ENCODE peak calls at places on chromosome 20, in four cellular contexts. One of them, this sample, is unnamed.

GRCh38 chr20:44701889-44702288 is 13.3 kb upstream of the CCN5 start:
- DNase-seq in HepG2: no peak
- DNase-seq in K562: no peak
- DNase-seq in H1: no peak
- DNase-seq in this sample: no peak

GRCh38 chr20:2746636-2747265 is 53.7 kb downstream of the CPXM1 start:
- DNase-seq in HepG2: no peak
- DNase-seq in K562: no peak
- DNase-seq in H1: no peak
- DNase-seq in this sample: no peak

GRCh38 chr20:35238170-35238569 is 11.7 kb downstream of the MMP24 start:
- DNase-seq in HepG2: no peak
- DNase-seq in K562: peak
- DNase-seq in H1: no peak
- DNase-seq in this sample: no peak

GRCh38 chr20:54928564-54928963 is 453.2 kb downstream of the DOK5 start:
- DNase-seq in HepG2: no peak
- DNase-seq in K562: no peak
- DNase-seq in H1: no peak
- DNase-seq in this sample: no peak

GRCh38 chr20:46955601-46956556 is 61.2 kb downstream of the EYA2 start:
- DNase-seq in HepG2: no peak
- DNase-seq in K562: no peak
- DNase-seq in H1: no peak
- DNase-seq in this sample: no peak

GRCh38 chr20:57877995-57878394 is 168.2 kb upstream of the PMEPA1 start:
- DNase-seq in HepG2: no peak
- DNase-seq in K562: no peak
- DNase-seq in H1: no peak
- DNase-seq in this sample: no peak

GRCh38 chr20:10379761-10380160 is 54.3 kb downstream of the MKKS start:
- DNase-seq in HepG2: no peak
- DNase-seq in K562: no peak
- DNase-seq in H1: no peak
- DNase-seq in this sample: no peak

GRCh38 chr20:63733117-63733516 is 3.3 kb upstream of the LIME1 start:
- DNase-seq in HepG2: no peak
- DNase-seq in K562: no peak
- DNase-seq in H1: no peak
- DNase-seq in this sample: no peak

GRCh38 chr20:8361008-8361652 is 229.1 kb downstream of the PLCB1 start:
- DNase-seq in HepG2: no peak
- DNase-seq in K562: no peak
- DNase-seq in H1: no peak
- DNase-seq in this sample: peak

GRCh38 chr20:46814366-46815232 is 80.0 kb upstream of the EYA2 start:
- DNase-seq in HepG2: peak
- DNase-seq in K562: no peak
- DNase-seq in H1: no peak
- DNase-seq in this sample: peak

GRCh38 chr20:57930328-57930727 is 220.5 kb upstream of the PMEPA1 start:
- DNase-seq in HepG2: no peak
- DNase-seq in K562: no peak
- DNase-seq in H1: no peak
- DNase-seq in this sample: no peak

GRCh38 chr20:39936401-39936800 is 752.6 kb downstream of the MAFB start:
- DNase-seq in HepG2: no peak
- DNase-seq in K562: no peak
- DNase-seq in H1: no peak
- DNase-seq in this sample: no peak

GRCh38 chr20:56422824-56423189 is 10.7 kb downstream of the CASS4 start:
- DNase-seq in HepG2: no peak
- DNase-seq in K562: peak
- DNase-seq in H1: no peak
- DNase-seq in this sample: no peak

GRCh38 chr20:21902391-21902790 is 196.9 kb downstream of the PAX1 start:
- DNase-seq in HepG2: no peak
- DNase-seq in K562: no peak
- DNase-seq in H1: no peak
- DNase-seq in this sample: no peak

GRCh38 chr20:59004493-59004762 is 2.6 kb downstream of the CTSZ start:
- DNase-seq in HepG2: no peak
- DNase-seq in K562: no peak
- DNase-seq in H1: no peak
- DNase-seq in this sample: no peak

GRCh38 chr20:37670426-37670825 is 23.4 kb upstream of the CTNNBL1 start:
- DNase-seq in HepG2: no peak
- DNase-seq in K562: no peak
- DNase-seq in H1: no peak
- DNase-seq in this sample: no peak

GRCh38 chr20:11045412-11046175 is 371.8 kb upstream of the JAG1 start:
- DNase-seq in HepG2: peak
- DNase-seq in K562: no peak
- DNase-seq in H1: no peak
- DNase-seq in this sample: no peak

GRCh38 chr20:60115452-60115851 is 157.2 kb downstream of the CDH26 start:
- DNase-seq in HepG2: no peak
- DNase-seq in K562: no peak
- DNase-seq in H1: no peak
- DNase-seq in this sample: no peak

GRCh38 chr20:45938727-45939438 is 4.4 kb downstream of the PCIF1 start:
- DNase-seq in HepG2: no peak
- DNase-seq in K562: no peak
- DNase-seq in H1: peak
- DNase-seq in this sample: no peak

GRCh38 chr20:34984756-34985261 is 29.1 kb downstream of the MYH7B start:
- DNase-seq in HepG2: no peak
- DNase-seq in K562: no peak
- DNase-seq in H1: no peak
- DNase-seq in this sample: no peak

GRCh38 chr20:35199696-35200095 is 26.8 kb upstream of the MMP24 start:
- DNase-seq in HepG2: no peak
- DNase-seq in K562: no peak
- DNase-seq in H1: no peak
- DNase-seq in this sample: no peak

GRCh38 chr20:15802020-15802419 is 771.2 kb downstream of the KIF16B start:
- DNase-seq in HepG2: no peak
- DNase-seq in K562: no peak
- DNase-seq in H1: no peak
- DNase-seq in this sample: no peak

GRCh38 chr20:38579219-38579618 is 1.8 kb upstream of the ADIG start:
- DNase-seq in HepG2: no peak
- DNase-seq in K562: no peak
- DNase-seq in H1: no peak
- DNase-seq in this sample: no peak

GRCh38 chr20:30815577-30816181 is 441.8 kb upstream of the DEFB115 start:
- DNase-seq in HepG2: no peak
- DNase-seq in K562: no peak
- DNase-seq in H1: no peak
- DNase-seq in this sample: no peak

GRCh38 chr20:38601216-38602184 is at the start of gene ARHGAP40:
- DNase-seq in HepG2: peak
- DNase-seq in K562: peak
- DNase-seq in H1: no peak
- DNase-seq in this sample: no peak

GRCh38 chr20:9417665-9418064 is 96.7 kb upstream of the LAMP5 start:
- DNase-seq in HepG2: no peak
- DNase-seq in K562: no peak
- DNase-seq in H1: no peak
- DNase-seq in this sample: no peak

GRCh38 chr20:8313073-8313472 is 181.0 kb downstream of the PLCB1 start:
- DNase-seq in HepG2: no peak
- DNase-seq in K562: no peak
- DNase-seq in H1: no peak
- DNase-seq in this sample: no peak

GRCh38 chr20:61310954-61311353 is 58.9 kb downstream of the CDH4 start:
- DNase-seq in HepG2: no peak
- DNase-seq in K562: no peak
- DNase-seq in H1: no peak
- DNase-seq in this sample: no peak

GRCh38 chr20:57399587-57400261 is 8.5 kb downstream of the RBM38 start:
- DNase-seq in HepG2: no peak
- DNase-seq in K562: no peak
- DNase-seq in H1: no peak
- DNase-seq in this sample: no peak

GRCh38 chr20:59920944-59921343 is 12.5 kb downstream of the SYCP2 start:
- DNase-seq in HepG2: no peak
- DNase-seq in K562: no peak
- DNase-seq in H1: no peak
- DNase-seq in this sample: no peak

GRCh38 chr20:44887466-44887865 is 2.0 kb downstream of the YWHAB start:
- DNase-seq in HepG2: no peak
- DNase-seq in K562: no peak
- DNase-seq in H1: no peak
- DNase-seq in this sample: no peak

GRCh38 chr20:17995967-17996819 is 27.4 kb downstream of the MGME1 start:
- DNase-seq in HepG2: peak
- DNase-seq in K562: peak
- DNase-seq in H1: no peak
- DNase-seq in this sample: peak

GRCh38 chr20:39822667-39823066 is 860.5 kb downstream of the DHX35 start:
- DNase-seq in HepG2: no peak
- DNase-seq in K562: no peak
- DNase-seq in H1: no peak
- DNase-seq in this sample: no peak

GRCh38 chr20:22684072-22684762 is 99.8 kb upstream of the FOXA2 start:
- DNase-seq in HepG2: peak
- DNase-seq in K562: peak
- DNase-seq in H1: peak
- DNase-seq in this sample: peak

GRCh38 chr20:33278700-33279099 is 4.3 kb upstream of the BPIFB1 start:
- DNase-seq in HepG2: no peak
- DNase-seq in K562: no peak
- DNase-seq in H1: no peak
- DNase-seq in this sample: no peak

GRCh38 chr20:33280775-33281174 is 2.2 kb upstream of the BPIFB1 start:
- DNase-seq in HepG2: no peak
- DNase-seq in K562: no peak
- DNase-seq in H1: no peak
- DNase-seq in this sample: no peak

GRCh38 chr20:33280000-33280680 is 2.9 kb upstream of the BPIFB1 start:
- DNase-seq in HepG2: peak
- DNase-seq in K562: no peak
- DNase-seq in H1: no peak
- DNase-seq in this sample: no peak

GRCh38 chr20:33277471-33278441 is 5.3 kb upstream of the BPIFB1 start:
- DNase-seq in HepG2: peak
- DNase-seq in K562: no peak
- DNase-seq in H1: no peak
- DNase-seq in this sample: no peak

DNA sequence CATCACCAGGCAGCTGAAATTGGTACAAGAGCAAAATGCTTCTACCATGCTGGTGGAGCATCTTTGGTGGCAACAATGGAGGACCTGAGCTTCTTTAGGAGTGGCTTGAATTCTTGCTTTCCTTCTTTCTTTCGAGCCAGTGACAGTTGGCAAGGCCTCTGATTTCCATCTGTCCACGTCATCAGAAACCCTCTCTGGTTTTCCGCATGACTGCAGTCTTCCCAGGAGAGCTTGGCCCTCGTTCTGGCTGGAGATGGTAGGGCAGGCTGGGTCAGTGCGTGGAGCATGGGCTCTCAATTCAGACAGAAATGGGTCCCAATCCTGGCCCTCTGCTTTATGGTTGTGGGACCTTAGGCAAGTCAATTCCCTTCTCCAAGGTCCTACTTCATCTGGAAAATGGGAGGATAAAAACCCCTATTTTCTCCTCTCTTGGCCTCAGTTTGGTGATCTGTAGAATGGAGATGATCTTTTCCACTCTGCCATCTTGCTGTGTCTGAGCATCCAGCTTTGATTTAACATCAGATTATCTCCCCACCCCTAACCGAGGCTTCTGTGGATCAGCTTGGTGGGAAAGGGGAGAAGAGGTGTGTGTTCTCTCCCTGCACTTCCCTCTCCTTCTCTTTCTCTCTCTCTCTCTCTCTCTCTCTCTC is 3.6 kb upstream of the BPIFB1 start:
- DNase-seq in HepG2: no peak
- DNase-seq in K562: no peak
- DNase-seq in H1: no peak
- DNase-seq in this sample: no peak
- TF ChIP-seq KDM1A in HepG2: peak
- TF ChIP-seq KDM1A in K562: no peak
- TF ChIP-seq KDM1A in H1: no peak
- TF ChIP-seq KDM1A in this sample: no peak

GRCh38 chr20:50957276-50957675 is 1.1 kb downstream of the DPM1 start:
- DNase-seq in HepG2: no peak
- DNase-seq in K562: no peak
- DNase-seq in H1: no peak
- DNase-seq in this sample: peak

GRCh38 chr20:50958733-50959542 is at the start of gene MOCS3:
- DNase-seq in HepG2: peak
- DNase-seq in K562: peak
- DNase-seq in H1: peak
- DNase-seq in this sample: peak

GRCh38 chr20:50959543-50960126 is 1.0 kb downstream of the MOCS3 start:
- DNase-seq in HepG2: no peak
- DNase-seq in K562: no peak
- DNase-seq in H1: no peak
- DNase-seq in this sample: no peak

GRCh38 chr20:50953821-50954220 is 4.5 kb downstream of the DPM1 start:
- DNase-seq in HepG2: no peak
- DNase-seq in K562: no peak
- DNase-seq in H1: no peak
- DNase-seq in this sample: no peak

GRCh38 chr20:50957798-50958732 is at the start of gene DPM1:
- DNase-seq in HepG2: peak
- DNase-seq in K562: peak
- DNase-seq in H1: peak
- DNase-seq in this sample: peak
- TF ChIP-seq PHF8 in HepG2: peak
- TF ChIP-seq PHF8 in K562: peak
- TF ChIP-seq PHF8 in H1: peak
- TF ChIP-seq PHF8 in this sample: peak

GRCh38 chr20:52921300-52921699 is 50.9 kb upstream of the TSHZ2 start:
- DNase-seq in HepG2: no peak
- DNase-seq in K562: no peak
- DNase-seq in H1: no peak
- DNase-seq in this sample: no peak

GRCh38 chr20:52924411-52925271 is 47.5 kb upstream of the TSHZ2 start:
- DNase-seq in HepG2: peak
- DNase-seq in K562: no peak
- DNase-seq in H1: no peak
- DNase-seq in this sample: no peak

GRCh38 chr20:52926505-52926904 is 45.7 kb upstream of the TSHZ2 start:
- DNase-seq in HepG2: no peak
- DNase-seq in K562: no peak
- DNase-seq in H1: no peak
- DNase-seq in this sample: no peak

GRCh38 chr20:52918311-52918710 is 53.8 kb upstream of the TSHZ2 start:
- DNase-seq in HepG2: no peak
- DNase-seq in K562: no peak
- DNase-seq in H1: no peak
- DNase-seq in this sample: no peak

GRCh38 chr20:52923123-52923543 is 49.0 kb upstream of the TSHZ2 start:
- DNase-seq in HepG2: no peak
- DNase-seq in K562: no peak
- DNase-seq in H1: peak
- DNase-seq in this sample: no peak
- H3K4me2 ChIP-seq in HepG2: no peak
- H3K4me2 ChIP-seq in K562: no peak
- H3K4me2 ChIP-seq in H1: no peak
- H3K4me2 ChIP-seq in this sample: no peak

GRCh38 chr20:41531876-41532275 is 86.3 kb downstream of the CHD6 start:
- DNase-seq in HepG2: no peak
- DNase-seq in K562: no peak
- DNase-seq in H1: no peak
- DNase-seq in this sample: no peak
- TF ChIP-seq KDM1A in HepG2: no peak
- TF ChIP-seq KDM1A in K562: no peak
- TF ChIP-seq KDM1A in H1: no peak
- TF ChIP-seq KDM1A in this sample: no peak